ENCODE peak calls at places on chromosomes 5 and 9, in seven cellular contexts. Z is A549; Y is fibroblast of lung; W is HepG2; T is CD8-positive, alpha-beta T cell; L is endodermal cell; X is IMR-90. G is an unnamed sample.
A peak's percentile ranks its signal among the peaks of the same experiment; 100 is the strongest.

GRCh38 chr9:14080940-14081621 is 232.9 kb downstream of the NFIB start:
- DNase-seq in W (no peak), L (no peak), Y (peak; percentile 21), X (peak; percentile 48), T (no peak), Z (no peak), G (no peak)

GRCh38 chr9:94928271-94928670 is 201.8 kb downstream of the AOPEP start:
- DNase-seq in W (no peak), L (no peak), Z (no peak), T (no peak), Y (no peak), X (no peak), G (no peak)

GRCh38 chr5:25056846-25057245 is 412.1 kb upstream of the CDH10 start:
- DNase-seq in L (no peak), X (no peak), W (no peak), Z (peak; percentile 1), Y (no peak), T (no peak), G (no peak)

GRCh38 chr5:135826994-135827671 is 7.3 kb upstream of the SLC25A48 start:
- DNase-seq in Y (no peak), Z (no peak), T (no peak), W (no peak), L (peak; percentile 48), X (no peak), G (no peak)

GRCh38 chr5:15529821-15530220 is 29.8 kb downstream of the FBXL7 start:
- DNase-seq in T (no peak), Z (no peak), X (peak; percentile 45), Y (no peak), L (no peak), W (no peak), G (no peak)

GRCh38 chr9:101366038-101366756 is 18.6 kb downstream of the BAAT start:
- DNase-seq in Y (peak; percentile 14), X (no peak), T (no peak), L (no peak), W (peak; percentile 91), Z (peak; percentile 75), G (no peak)

GRCh38 chr9:125763373-125763772 is 16.2 kb downstream of the PBX3 start:
- DNase-seq in Z (peak; percentile 9), T (no peak), Y (peak; percentile 64), X (peak; percentile 56), L (no peak), W (peak; percentile 20), G (no peak)

GRCh38 chr5:172740483-172741205 is 30.4 kb downstream of the DUSP1 start:
- DNase-seq in X (peak; percentile 93), T (no peak), L (no peak), Z (peak; percentile 80), Y (peak; percentile 87), W (no peak), G (no peak)

GRCh38 chr5:117943521-117943920 is 1044.8 kb downstream of the DTWD2 start:
- DNase-seq in Z (no peak), Y (no peak), L (no peak), X (no peak), W (no peak), T (no peak), G (no peak)

GRCh38 chr5:106454651-106455415 is 1215.9 kb downstream of the EFNA5 start:
- DNase-seq in T (no peak), Z (peak; percentile 55), Y (peak; percentile 52), L (peak; percentile 78), W (peak; percentile 5), X (peak; percentile 36), G (no peak)

GRCh38 chr9:93116049-93116961 is 17.7 kb downstream of the NINJ1 start:
- DNase-seq in W (peak; percentile 84), L (peak; percentile 62), Z (peak; percentile 57), T (no peak), Y (peak; percentile 86), X (peak; percentile 72), G (peak; percentile 94)

GRCh38 chr5:111929892-111930291 is 172.9 kb upstream of the NREP start:
- DNase-seq in L (no peak), X (peak; percentile 92), T (no peak), Y (peak; percentile 93), Z (peak; percentile 15), W (no peak), G (no peak)

GRCh38 chr5:14256756-14257393 is 113.7 kb downstream of the TRIO start:
- DNase-seq in L (no peak), X (no peak), W (no peak), T (no peak), Y (no peak), Z (no peak), G (no peak)

GRCh38 chr9:17480966-17481365 is 97.9 kb upstream of the SH3GL2 start:
- DNase-seq in W (no peak), Z (no peak), X (no peak), Y (no peak), L (no peak), T (no peak), G (peak; percentile 64)

GRCh38 chr9:86682240-86682639 is 265.1 kb downstream of the GAS1 start:
- DNase-seq in Y (no peak), W (no peak), Z (no peak), L (no peak), T (no peak), X (no peak), G (no peak)

GRCh38 chr9:18745710-18746109 is 271.8 kb downstream of the ADAMTSL1 start:
- DNase-seq in W (no peak), X (no peak), Z (no peak), Y (no peak), T (no peak), L (no peak), G (no peak)

DNA sequence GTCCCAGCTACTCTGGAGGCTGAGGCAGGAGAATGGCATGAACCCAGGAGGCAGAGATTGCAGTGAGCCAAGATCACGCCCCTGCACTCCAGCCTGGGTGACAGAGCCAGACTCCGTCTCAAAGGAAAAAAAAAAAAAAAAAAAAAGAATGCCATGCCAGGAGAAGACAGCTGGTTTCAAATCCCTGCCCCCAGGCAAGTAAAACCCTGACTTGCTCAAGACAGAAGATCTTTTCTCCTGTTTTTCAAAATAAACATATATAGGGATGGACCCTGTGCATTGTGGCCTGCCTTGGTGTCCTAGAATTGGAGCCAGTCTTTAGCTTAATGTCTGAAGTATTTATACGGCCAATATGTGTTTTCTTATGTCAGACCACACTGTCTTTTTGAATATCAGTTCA is 177.1 kb downstream of the NR3C1 start:
- DNase-seq in W (no peak), Z (no peak), L (no peak), Y (no peak), T (no peak), X (no peak), G (no peak)
- H3K4me1 ChIP-seq in W (peaks cover 29% of the 10 kb centered on the region), Z (no peaks in the 10 kb centered on the region), L (peaks cover 10% of the 10 kb centered on the region), Y (peaks cover 15% of the 10 kb centered on the region), T (peaks cover 39% of the 10 kb centered on the region), X (peaks cover 12% of the 10 kb centered on the region), G (peaks cover 5% of the 10 kb centered on the region)

GRCh38 chr5:158589939-158590338 is 509.8 kb downstream of the EBF1 start:
- DNase-seq in W (no peak), T (no peak), Z (no peak), L (no peak), Y (peak; percentile 8), X (no peak), G (no peak)
- H3K4me3 ChIP-seq in W (no peak overlapping the region), T (no peak overlapping the region), Z (no peak overlapping the region), L (no peak overlapping the region), Y (no peak overlapping the region), X (no peak overlapping the region), G (no peak overlapping the region)

DNA sequence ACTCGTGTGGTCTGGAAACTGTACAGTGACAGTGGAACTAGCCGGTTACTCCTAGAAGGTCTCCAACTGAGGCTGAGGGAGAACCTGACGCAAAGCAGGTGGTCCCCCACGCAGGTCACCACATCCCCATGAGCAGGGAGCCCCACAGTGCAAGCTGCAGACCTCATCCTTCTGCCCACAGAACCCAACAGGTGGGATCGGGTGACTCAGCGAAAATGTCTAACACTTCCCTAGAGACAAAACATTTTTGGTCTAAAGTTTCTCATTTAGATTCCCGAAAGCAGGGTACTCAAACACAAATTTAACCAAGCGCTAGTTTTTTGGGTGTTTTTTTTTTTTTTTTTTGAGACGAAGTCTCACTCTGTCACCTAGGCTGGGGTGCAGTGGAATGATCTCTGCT is 62.4 kb upstream of the RETREG1 start:
- DNase-seq in L (no peak), Y (no peak), X (no peak), W (no peak), T (no peak), Z (no peak), G (no peak)
- TF ChIP-seq CTCF in L (no peak), Y (no peak), X (no peak), W (no peak), T (no peak), Z (no peak), G (no peak)

GRCh38 chr5:18483386-18483785 is 849.1 kb downstream of the TAF11L14 start:
- DNase-seq in T (no peak), Z (no peak), W (no peak), L (no peak), X (no peak), Y (no peak), G (no peak)
- H3K4me1 ChIP-seq in T (no peaks in the 10 kb centered on the region), Z (no peaks in the 10 kb centered on the region), W (no peaks in the 10 kb centered on the region), L (no peaks in the 10 kb centered on the region), X (no peaks in the 10 kb centered on the region), Y (no peaks in the 10 kb centered on the region), G (no peaks in the 10 kb centered on the region)

GRCh38 chr5:170584003-170584402 is 80.2 kb downstream of the KCNIP1 start:
- DNase-seq in T (no peak), Z (no peak), Y (no peak), L (no peak), W (no peak), X (no peak), G (no peak)
- H3K4me3 ChIP-seq in T (no peak overlapping the region), Z (no peak overlapping the region), Y (no peak overlapping the region), L (no peak overlapping the region), W (no peak overlapping the region), X (no peak overlapping the region), G (no peak overlapping the region)

DNA sequence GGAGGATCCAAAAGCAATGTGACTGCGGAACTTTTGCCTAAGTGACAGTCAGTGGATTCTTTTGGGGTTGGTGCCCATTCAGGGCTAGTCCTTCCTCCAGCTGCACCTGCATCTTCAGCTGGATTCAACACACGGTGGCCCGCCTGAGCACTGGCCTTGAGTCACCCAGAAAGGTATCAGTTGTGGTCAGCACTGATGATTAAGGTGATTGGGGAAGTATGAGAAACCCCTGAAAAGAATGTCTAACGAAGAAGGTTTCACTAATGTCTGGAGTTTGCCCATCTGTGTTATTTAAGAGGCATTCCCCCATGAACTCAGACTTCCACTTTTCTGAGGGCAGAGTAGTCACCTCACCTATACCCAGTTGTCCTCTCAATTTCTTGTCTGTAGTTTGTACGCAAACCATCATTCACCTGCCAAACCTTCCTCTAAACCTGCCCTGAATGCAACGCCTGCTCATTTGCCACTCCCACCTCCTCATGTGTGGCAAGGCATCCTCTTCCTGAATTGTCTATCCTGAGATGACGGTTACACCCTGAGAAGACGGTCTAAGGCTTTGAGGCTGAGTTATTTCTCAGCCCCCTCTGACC is 27.2 kb downstream of the CSF2 start:
- DNase-seq in X (no peak), L (peak; percentile 34), Z (no peak), W (no peak), T (no peak), Y (no peak), G (no peak)
- TF ChIP-seq CTCF in X (no peak), L (no peak), Z (no peak), W (no peak), T (no peak), Y (no peak), G (no peak)

DNA sequence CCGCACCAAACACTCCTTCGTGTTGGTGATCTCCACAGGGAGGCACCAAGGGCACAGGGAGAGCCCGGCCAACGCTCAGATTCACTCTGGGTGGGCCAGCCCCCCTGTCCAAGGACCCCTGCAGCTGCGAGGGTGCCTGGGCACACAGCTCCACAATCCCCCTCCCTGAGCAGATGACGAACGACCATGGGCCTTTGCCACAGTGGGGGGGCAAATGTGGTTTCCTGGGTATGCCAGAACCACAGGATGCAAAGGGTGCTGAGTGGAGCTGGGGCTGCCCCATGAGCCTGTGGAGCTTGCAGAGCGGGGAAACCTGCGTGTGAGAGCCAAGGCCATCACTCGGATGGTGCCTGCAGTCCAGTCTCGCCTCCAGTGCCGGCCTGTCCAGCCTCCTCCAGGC is 31.0 kb downstream of the LPCAT1 start:
- DNase-seq in Z (no peak), W (no peak), T (no peak), X (no peak), L (no peak), Y (no peak), G (no peak)
- H3K4me1 ChIP-seq in Z (peaks cover 10% of the 10 kb centered on the region), W (no peaks in the 10 kb centered on the region), T (peaks cover 43% of the 10 kb centered on the region), X (peaks cover 7% of the 10 kb centered on the region), L (no peaks in the 10 kb centered on the region), Y (peaks cover 13% of the 10 kb centered on the region), G (no peaks in the 10 kb centered on the region)